ENCODE peak calls at places on chromosomes 6 and 20, in four cellular contexts. Y, R, K and W are unnamed samples.
A peak's percentile ranks its signal among the peaks of the same experiment; 100 is the strongest.

GRCh38 chr6:63805808-63806572 is 170.4 kb downstream of the PHF3 start:
- DNase-seq in Y (no peak), K (no peak), R (no peak), W (no peak)

GRCh38 chr20:57287901-57288300 is 21.5 kb upstream of the BMP7 start:
- DNase-seq in Y (no peak), K (no peak), R (no peak), W (no peak)

GRCh38 chr20:38626921-38627659 is 25.5 kb downstream of the ARHGAP40 start:
- DNase-seq in Y (no peak), R (no peak), K (no peak), W (no peak)

GRCh38 chr6:12884983-12885382 is 168.4 kb downstream of the PHACTR1 start:
- DNase-seq in Y (no peak), K (no peak), R (no peak), W (no peak)

GRCh38 chr6:37840143-37840939 is 20.8 kb downstream of the ZFAND3 start:
- DNase-seq in Y (no peak), R (no peak), K (no peak), W (no peak)

GRCh38 chr20:19292254-19292653 is 79.8 kb downstream of the SLC24A3 start:
- DNase-seq in R (no peak), Y (no peak), K (no peak), W (no peak)

GRCh38 chr6:17719323-17720041 is 12.8 kb upstream of the NUP153 start:
- DNase-seq in K (no peak), R (no peak), Y (no peak), W (no peak)

GRCh38 chr6:403659-404655 is 12.4 kb downstream of the IRF4 start:
- DNase-seq in Y (no peak), K (no peak), R (no peak), W (no peak)

GRCh38 chr6:147099974-147100373 is 104.2 kb upstream of the STXBP5 start:
- DNase-seq in R (no peak), K (no peak), Y (no peak), W (no peak)

GRCh38 chr6:116531675-116532570 is 13.6 kb downstream of the TRAPPC3L start:
- DNase-seq in K (peak; percentile 70), Y (peak; percentile 60), R (no peak), W (no peak)

GRCh38 chr20:46394872-46395470 is 11.4 kb downstream of the ELMO2 start:
- DNase-seq in R (no peak), Y (no peak), K (no peak), W (no peak)

GRCh38 chr6:169868458-169868857 is 117.0 kb downstream of the ERMARD start:
- DNase-seq in Y (no peak), R (peak; percentile 50), K (peak; percentile 47), W (no peak)

GRCh38 chr6:4662886-4663285 is 113.3 kb upstream of the CDYL start:
- DNase-seq in K (no peak), R (no peak), Y (no peak), W (no peak)

GRCh38 chr6:147077251-147077650 is 127.0 kb upstream of the STXBP5 start:
- DNase-seq in Y (no peak), K (no peak), R (peak; percentile 83), W (no peak)

GRCh38 chr20:21398505-21399057 is 1.3 kb upstream of the NKX2-4 start:
- DNase-seq in R (no peak), K (no peak), Y (no peak), W (no peak)

GRCh38 chr20:32672982-32673727 is 586 bp downstream of the C20orf203 start:
- DNase-seq in K (no peak), Y (no peak), R (no peak), W (no peak)

GRCh38 chr6:94300424-94301144 is 881.2 kb upstream of the EPHA7 start:
- DNase-seq in Y (no peak), K (peak; percentile 75), R (peak; percentile 19), W (no peak)

GRCh38 chr6:147285087-147285855 is 81.1 kb downstream of the STXBP5 start:
- DNase-seq in K (no peak), R (no peak), Y (no peak), W (no peak)

GRCh38 chr6:133240511-133241087 is 558 bp upstream of the EYA4 start:
- DNase-seq in K (peak; percentile 25), Y (peak; percentile 89), R (peak; percentile 44), W (no peak)

GRCh38 chr6:105326216-105326615 is 76.7 kb downstream of the PREP start:
- DNase-seq in K (no peak), Y (peak; percentile 24), R (no peak), W (no peak)

GRCh38 chr20:18436847-18437246 is 30.0 kb downstream of the DZANK1 start:
- DNase-seq in K (no peak), R (no peak), Y (no peak), W (no peak)

GRCh38 chr6:110951986-110952794 is 6.3 kb upstream of the GTF3C6 start:
- DNase-seq in Y (no peak), R (no peak), K (no peak), W (no peak)

GRCh38 chr6:105795913-105796517 is 290.1 kb upstream of the PRDM1 start:
- DNase-seq in Y (no peak), R (no peak), K (no peak), W (no peak)

GRCh38 chr20:37193821-37194220 is 14.5 kb upstream of the MROH8 start:
- DNase-seq in K (no peak), Y (no peak), R (no peak), W (peak; percentile 34)

GRCh38 chr6:44024597-44025219 is 102.5 kb downstream of the MRPL14 start:
- DNase-seq in Y (no peak), R (no peak), K (no peak), W (no peak)

GRCh38 chr6:24441599-24441904 is 38.8 kb downstream of the MRS2 start:
- DNase-seq in R (no peak), Y (no peak), K (no peak), W (no peak)

GRCh38 chr6:137490961-137491360 is 3.2 kb downstream of the OLIG3 start:
- DNase-seq in R (no peak), K (no peak), Y (no peak), W (no peak)

GRCh38 chr6:28979679-28980078 is 25.4 kb downstream of the ZNF311 start:
- DNase-seq in R (no peak), K (no peak), Y (no peak), W (no peak)

GRCh38 chr6:28981833-28982475 is 23.2 kb downstream of the ZNF311 start:
- DNase-seq in Y (peak; percentile 75), K (peak; percentile 86), R (peak; percentile 71), W (peak; percentile 69)

GRCh38 chr6:28981391-28981832 is 23.7 kb downstream of the ZNF311 start:
- DNase-seq in K (peak; percentile 74), Y (peak; percentile 70), R (peak; percentile 78), W (no peak)

GRCh38 chr6:28980137-28980796 is 24.8 kb downstream of the ZNF311 start:
- DNase-seq in R (no peak), K (no peak), Y (no peak), W (no peak)

GRCh38 chr6:28980797-28981390 is 24.2 kb downstream of the ZNF311 start:
- DNase-seq in Y (peak; percentile 85), R (no peak), K (peak; percentile 51), W (peak; percentile 51)
- TF ChIP-seq CTCF in Y (peak; percentile 48), R (no peak), K (peak; percentile 27), W (no peak)

GRCh38 chr20:8076505-8077498 is 55.3 kb upstream of the PLCB1 start:
- DNase-seq in K (no peak), R (no peak), Y (no peak), W (no peak)

GRCh38 chr20:8082999-8083398 is 49.1 kb upstream of the PLCB1 start:
- DNase-seq in Y (peak; percentile 12), K (peak; percentile 9), R (no peak), W (no peak)

GRCh38 chr20:8079976-8080375 is 52.1 kb upstream of the PLCB1 start:
- DNase-seq in R (no peak), K (no peak), Y (no peak), W (no peak)

GRCh38 chr20:8078528-8078914 is 53.5 kb upstream of the PLCB1 start:
- DNase-seq in Y (no peak), K (peak; percentile 12), R (no peak), W (no peak)

GRCh38 chr20:8082025-8082424 is 50.0 kb upstream of the PLCB1 start:
- DNase-seq in K (no peak), Y (no peak), R (no peak), W (no peak)
- TF ChIP-seq CTCF in K (no peak), Y (peak; percentile 63), R (no peak), W (no peak)

DNA sequence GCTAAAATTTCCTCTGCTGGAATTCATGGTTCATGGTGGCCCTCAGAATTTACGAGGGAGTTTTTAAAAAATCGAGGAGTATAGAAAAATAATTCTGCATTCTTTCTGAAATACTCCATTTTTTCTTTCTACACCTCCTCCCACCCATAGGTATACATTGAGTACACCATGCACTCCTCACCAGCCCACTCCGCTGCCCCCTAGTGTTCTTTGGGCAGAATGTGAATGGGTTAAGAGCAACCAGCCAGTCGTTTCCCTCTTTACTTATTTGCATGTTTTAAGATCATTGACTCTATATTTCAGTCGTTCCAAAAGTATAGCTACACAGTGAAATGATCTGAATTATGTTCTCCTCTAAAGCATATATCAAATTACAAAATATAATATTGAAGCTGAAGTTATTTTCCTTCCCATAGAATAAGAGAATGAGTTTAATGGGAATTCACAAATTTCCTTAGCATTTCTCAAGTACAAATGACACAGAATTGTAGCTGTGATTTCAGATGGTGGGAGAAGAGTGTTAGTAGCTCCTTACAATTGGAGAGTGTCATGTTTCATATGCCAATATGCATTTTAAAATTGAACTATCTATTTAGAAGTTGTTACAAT is 977.7 kb upstream of the SLC35B3 start:
- DNase-seq in Y (peak; percentile 31), K (peak; percentile 7), R (no peak), W (no peak)
- TF ChIP-seq CTCF in Y (peak; percentile 53), K (peak; percentile 41), R (peak; percentile 9), W (no peak)

GRCh38 chr20:35000922-35001595 is 45.4 kb downstream of the MYH7B start:
- DNase-seq in R (peak; percentile 70), K (no peak), Y (no peak), W (no peak)

GRCh38 chr20:34999782-35000181 is 44.1 kb downstream of the MYH7B start:
- DNase-seq in Y (no peak), R (peak; percentile 33), K (no peak), W (no peak)

GRCh38 chr20:34999021-34999451 is 43.4 kb downstream of the MYH7B start:
- DNase-seq in Y (no peak), K (no peak), R (peak; percentile 55), W (no peak)

GRCh38 chr20:35001596-35002362 is 46.1 kb downstream of the MYH7B start:
- DNase-seq in K (no peak), R (peak; percentile 52), Y (no peak), W (no peak)

GRCh38 chr20:35000311-35000921 is 44.7 kb downstream of the MYH7B start:
- DNase-seq in Y (no peak), K (no peak), R (peak; percentile 58), W (no peak)
- TF ChIP-seq CTCF in Y (no peak), K (no peak), R (no peak), W (no peak)

GRCh38 chr6:85113934-85114582 is 335.8 kb upstream of the NT5E start:
- DNase-seq in R (no peak), Y (no peak), K (no peak), W (no peak)
- TF ChIP-seq CTCF in R (no peak), Y (no peak), K (no peak), W (no peak)